ENCODE peak calls at places on chromosome 17, in nine cellular contexts. O is PC-3; M is stomach; Y is right lobe of liver; X is SHP77 treated with DMSO at 0.1 percent for 48 hours; A is neural progenitor cell; S is amniotic stem cell; B is neural crest cell; U is stimulated activated CD4-positive, alpha-beta T cell treated with anti-CD3 and anti-CD28 coated beads, Interleukin-2, amount 100 ng/mL, for 48 hours. N is an unnamed sample.

GRCh38 chr17:6666077-6666521 is 14.5 kb downstream of the C17orf100 start:
- DNase-seq in O (peak; percentile 84), M (peak; percentile 76), Y (peak; percentile 66), X (peak; percentile 41), A (peak; percentile 86), S (peak; percentile 67), B (peak; percentile 65), U (peak; percentile 32), N (peak; percentile 77)

GRCh38 chr17:47789611-47790520 is 31.7 kb downstream of the OSBPL7 start:
- DNase-seq in O (peak; percentile 72), M (peak; percentile 62), Y (peak; percentile 56), X (no peak), A (peak; percentile 87), S (peak; percentile 21), B (peak; percentile 55), U (peak; percentile 54), N (peak; percentile 44)

GRCh38 chr17:41835800-41836549 is at the start of gene NT5C3B:
- DNase-seq in O (peak; percentile 55), M (peak; percentile 67), Y (peak; percentile 65), X (no peak), A (peak; percentile 78), S (no peak), B (peak; percentile 56), U (peak; percentile 44), N (peak; percentile 41)

GRCh38 chr17:64572682-64573154 is 65.9 kb downstream of the CEP95 start:
- DNase-seq in O (peak; percentile 70), M (no peak), Y (no peak), X (no peak), A (no peak), S (peak; percentile 5), B (no peak), U (no peak), N (no peak)

GRCh38 chr17:43547659-43548256 is 1.6 kb upstream of the ETV4 start:
- DNase-seq in O (no peak), M (no peak), Y (no peak), X (no peak), A (no peak), S (no peak), B (no peak), U (no peak), N (no peak)

GRCh38 chr17:63222655-63223054 is 223.5 kb downstream of the CYB561 start:
- DNase-seq in O (no peak), M (no peak), Y (no peak), X (no peak), A (no peak), S (no peak), B (no peak), U (peak; percentile 1), N (no peak)

GRCh38 chr17:46777943-46778915 is 40.3 kb downstream of the WNT3 start:
- DNase-seq in O (no peak), M (no peak), Y (no peak), X (no peak), A (peak; percentile 83), S (no peak), B (no peak), U (no peak), N (no peak)

GRCh38 chr17:15900871-15901270 is 44.1 kb upstream of the ADORA2B start:
- DNase-seq in O (no peak), M (no peak), Y (no peak), X (peak; percentile 19), A (no peak), S (no peak), B (no peak), U (no peak), N (no peak)

GRCh38 chr17:76925333-76925935 is 57.2 kb downstream of the MGAT5B start:
- DNase-seq in O (no peak), M (no peak), Y (no peak), X (no peak), A (no peak), S (no peak), B (no peak), U (no peak), N (no peak)

GRCh38 chr17:75345514-75346167 is 56.4 kb upstream of the SLC25A19 start:
- DNase-seq in O (no peak), M (no peak), Y (no peak), X (no peak), A (peak; percentile 26), S (no peak), B (no peak), U (no peak), N (no peak)